ENCODE peak calls at places on chromosomes 4 and X, in seven cellular contexts. One of them, this sample, is unnamed.

GRCh38 chr4:16448240-16448639 is 222.0 kb upstream of the TAPT1 start:
- DNase-seq in adrenal gland: no peak
- DNase-seq in left ventricle myocardium inferior: no peak
- DNase-seq in nephron progenitor cell: no peak
- DNase-seq in GM12864: no peak
- DNase-seq in pancreas: peak
- DNase-seq in AG09319: no peak
- DNase-seq in this sample: no peak

GRCh38 chr4:76896731-76897521 is 1.0 kb downstream of the SOWAHB start:
- DNase-seq in pancreas: peak
- DNase-seq in GM12864: no peak
- DNase-seq in AG09319: no peak
- DNase-seq in nephron progenitor cell: peak
- DNase-seq in left ventricle myocardium inferior: peak
- DNase-seq in adrenal gland: peak
- DNase-seq in this sample: no peak

GRCh38 chr4:24914460-24914859 is 1.6 kb upstream of the CCDC149 start:
- DNase-seq in adrenal gland: no peak
- DNase-seq in left ventricle myocardium inferior: no peak
- DNase-seq in pancreas: no peak
- DNase-seq in nephron progenitor cell: no peak
- DNase-seq in AG09319: no peak
- DNase-seq in GM12864: no peak
- DNase-seq in this sample: no peak

GRCh38 chr4:122958505-122958904 is 36.1 kb upstream of the NUDT6 start:
- DNase-seq in AG09319: no peak
- DNase-seq in GM12864: no peak
- DNase-seq in left ventricle myocardium inferior: no peak
- DNase-seq in pancreas: no peak
- DNase-seq in nephron progenitor cell: no peak
- DNase-seq in adrenal gland: no peak
- DNase-seq in this sample: no peak

GRCh38 chrX:75547783-75548182 is 24.9 kb upstream of the ZDHHC15 start:
- DNase-seq in nephron progenitor cell: no peak
- DNase-seq in adrenal gland: peak
- DNase-seq in pancreas: peak
- DNase-seq in GM12864: no peak
- DNase-seq in left ventricle myocardium inferior: peak
- DNase-seq in AG09319: no peak
- DNase-seq in this sample: no peak

GRCh38 chrX:150767475-150768131 is 74.4 kb downstream of the MTMR1 start:
- DNase-seq in left ventricle myocardium inferior: no peak
- DNase-seq in AG09319: peak
- DNase-seq in adrenal gland: peak
- DNase-seq in GM12864: no peak
- DNase-seq in nephron progenitor cell: no peak
- DNase-seq in pancreas: no peak
- DNase-seq in this sample: peak

GRCh38 chr4:123325241-123325681 is 71.3 kb upstream of the SPRY1 start:
- DNase-seq in AG09319: no peak
- DNase-seq in pancreas: no peak
- DNase-seq in adrenal gland: no peak
- DNase-seq in left ventricle myocardium inferior: no peak
- DNase-seq in GM12864: peak
- DNase-seq in nephron progenitor cell: no peak
- DNase-seq in this sample: no peak

GRCh38 chrX:100410901-100411801 is 1.1 kb upstream of the PCDH19 start:
- DNase-seq in adrenal gland: no peak
- DNase-seq in nephron progenitor cell: peak
- DNase-seq in pancreas: no peak
- DNase-seq in left ventricle myocardium inferior: no peak
- DNase-seq in GM12864: no peak
- DNase-seq in AG09319: no peak
- DNase-seq in this sample: no peak

GRCh38 chr4:125198916-125199315 is 115.8 kb upstream of the FAT4 start:
- DNase-seq in nephron progenitor cell: no peak
- DNase-seq in adrenal gland: no peak
- DNase-seq in left ventricle myocardium inferior: no peak
- DNase-seq in GM12864: no peak
- DNase-seq in pancreas: no peak
- DNase-seq in AG09319: no peak
- DNase-seq in this sample: no peak

GRCh38 chr4:70359115-70359661 is 1.4 kb upstream of the SMR3A start:
- DNase-seq in left ventricle myocardium inferior: no peak
- DNase-seq in GM12864: no peak
- DNase-seq in AG09319: no peak
- DNase-seq in pancreas: no peak
- DNase-seq in nephron progenitor cell: no peak
- DNase-seq in adrenal gland: no peak
- DNase-seq in this sample: no peak

GRCh38 chr4:119865389-119865788 is 201.3 kb downstream of the MAD2L1 start:
- DNase-seq in adrenal gland: no peak
- DNase-seq in AG09319: no peak
- DNase-seq in GM12864: no peak
- DNase-seq in left ventricle myocardium inferior: no peak
- DNase-seq in nephron progenitor cell: no peak
- DNase-seq in pancreas: no peak
- DNase-seq in this sample: no peak

GRCh38 chrX:397575-397974 is 10.9 kb upstream of the PPP2R3B start:
- DNase-seq in adrenal gland: peak
- DNase-seq in left ventricle myocardium inferior: peak
- DNase-seq in pancreas: no peak
- DNase-seq in AG09319: peak
- DNase-seq in nephron progenitor cell: peak
- DNase-seq in GM12864: no peak
- DNase-seq in this sample: no peak

GRCh38 chr4:8441499-8442091 is 1.0 kb downstream of the TRMT44 start:
- DNase-seq in GM12864: no peak
- DNase-seq in left ventricle myocardium inferior: no peak
- DNase-seq in AG09319: no peak
- DNase-seq in adrenal gland: no peak
- DNase-seq in pancreas: no peak
- DNase-seq in nephron progenitor cell: no peak
- DNase-seq in this sample: no peak

GRCh38 chr4:8173641-8174242 is 15.1 kb upstream of the ABLIM2 start:
- DNase-seq in AG09319: no peak
- DNase-seq in left ventricle myocardium inferior: no peak
- DNase-seq in pancreas: no peak
- DNase-seq in adrenal gland: no peak
- DNase-seq in GM12864: no peak
- DNase-seq in nephron progenitor cell: peak
- DNase-seq in this sample: no peak

GRCh38 chr4:628821-629635 is 3.7 kb downstream of the PDE6B start:
- DNase-seq in pancreas: no peak
- DNase-seq in nephron progenitor cell: no peak
- DNase-seq in AG09319: no peak
- DNase-seq in adrenal gland: no peak
- DNase-seq in left ventricle myocardium inferior: no peak
- DNase-seq in GM12864: no peak
- DNase-seq in this sample: no peak

GRCh38 chr4:186700746-186701145 is 22.9 kb downstream of the FAT1 start:
- DNase-seq in left ventricle myocardium inferior: peak
- DNase-seq in adrenal gland: no peak
- DNase-seq in AG09319: no peak
- DNase-seq in GM12864: no peak
- DNase-seq in pancreas: no peak
- DNase-seq in nephron progenitor cell: peak
- DNase-seq in this sample: no peak

GRCh38 chr4:112520598-112521122 is 4.7 kb upstream of the NEUROG2 start:
- DNase-seq in left ventricle myocardium inferior: no peak
- DNase-seq in pancreas: no peak
- DNase-seq in GM12864: no peak
- DNase-seq in AG09319: no peak
- DNase-seq in adrenal gland: no peak
- DNase-seq in nephron progenitor cell: peak
- DNase-seq in this sample: no peak

GRCh38 chr4:118765399-118765798 is 70.5 kb downstream of the SEC24D start:
- DNase-seq in AG09319: peak
- DNase-seq in pancreas: no peak
- DNase-seq in left ventricle myocardium inferior: no peak
- DNase-seq in adrenal gland: no peak
- DNase-seq in GM12864: no peak
- DNase-seq in nephron progenitor cell: no peak
- DNase-seq in this sample: no peak

GRCh38 chr4:139876328-139876941 is 210.8 kb downstream of the MGST2 start:
- DNase-seq in left ventricle myocardium inferior: no peak
- DNase-seq in pancreas: no peak
- DNase-seq in GM12864: no peak
- DNase-seq in adrenal gland: no peak
- DNase-seq in AG09319: no peak
- DNase-seq in nephron progenitor cell: no peak
- DNase-seq in this sample: no peak

GRCh38 chr4:7698586-7698985 is 241.1 kb downstream of the AFAP1 start:
- DNase-seq in adrenal gland: no peak
- DNase-seq in GM12864: no peak
- DNase-seq in left ventricle myocardium inferior: no peak
- DNase-seq in nephron progenitor cell: peak
- DNase-seq in pancreas: no peak
- DNase-seq in AG09319: peak
- DNase-seq in this sample: no peak

GRCh38 chrX:54473993-54474859 is 21.8 kb downstream of the FGD1 start:
- DNase-seq in GM12864: no peak
- DNase-seq in AG09319: no peak
- DNase-seq in pancreas: no peak
- DNase-seq in adrenal gland: no peak
- DNase-seq in nephron progenitor cell: no peak
- DNase-seq in left ventricle myocardium inferior: no peak
- DNase-seq in this sample: no peak

GRCh38 chr4:70399319-70399718 is 1.6 kb downstream of the OPRPN start:
- DNase-seq in AG09319: no peak
- DNase-seq in nephron progenitor cell: no peak
- DNase-seq in adrenal gland: no peak
- DNase-seq in pancreas: no peak
- DNase-seq in GM12864: no peak
- DNase-seq in left ventricle myocardium inferior: no peak
- DNase-seq in this sample: no peak

GRCh38 chr4:38150766-38151165 is 190.6 kb downstream of the PTTG2 start:
- DNase-seq in nephron progenitor cell: no peak
- DNase-seq in pancreas: no peak
- DNase-seq in left ventricle myocardium inferior: no peak
- DNase-seq in AG09319: peak
- DNase-seq in GM12864: no peak
- DNase-seq in adrenal gland: no peak
- DNase-seq in this sample: no peak

GRCh38 chr4:23225564-23225963 is 532.8 kb downstream of the GBA3 start:
- DNase-seq in pancreas: no peak
- DNase-seq in left ventricle myocardium inferior: no peak
- DNase-seq in adrenal gland: no peak
- DNase-seq in GM12864: no peak
- DNase-seq in AG09319: no peak
- DNase-seq in nephron progenitor cell: no peak
- DNase-seq in this sample: no peak

GRCh38 chr4:23219779-23220408 is 527.2 kb downstream of the GBA3 start:
- DNase-seq in adrenal gland: no peak
- DNase-seq in GM12864: no peak
- DNase-seq in left ventricle myocardium inferior: no peak
- DNase-seq in pancreas: no peak
- DNase-seq in nephron progenitor cell: no peak
- DNase-seq in AG09319: no peak
- DNase-seq in this sample: no peak

DNA sequence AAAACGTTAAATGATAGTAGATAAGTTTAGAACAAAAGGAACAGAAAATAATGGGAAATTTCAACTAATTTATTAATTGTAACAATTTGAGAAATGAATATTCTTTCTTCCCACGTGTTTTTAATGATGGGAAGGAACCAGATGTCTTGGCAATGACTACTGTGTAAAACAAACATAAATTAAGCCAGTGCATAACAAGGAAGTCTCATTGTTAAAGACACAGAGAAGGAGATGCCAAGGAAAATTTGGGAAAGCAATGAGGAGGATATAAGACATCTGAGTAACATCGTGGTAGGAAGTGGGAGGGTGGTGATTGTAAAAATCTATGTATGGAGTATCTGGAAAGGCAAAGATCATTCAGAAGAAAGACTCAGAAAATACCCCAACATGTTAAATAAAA is 532.3 kb downstream of the GBA3 start:
- DNase-seq in left ventricle myocardium inferior: no peak
- DNase-seq in GM12864: no peak
- DNase-seq in adrenal gland: no peak
- DNase-seq in AG09319: no peak
- DNase-seq in pancreas: no peak
- DNase-seq in nephron progenitor cell: no peak
- DNase-seq in this sample: no peak
- TF ChIP-seq CTCF in left ventricle myocardium inferior: no peak
- TF ChIP-seq CTCF in GM12864: no peak
- TF ChIP-seq CTCF in adrenal gland: no peak
- TF ChIP-seq CTCF in AG09319: no peak
- TF ChIP-seq CTCF in pancreas: no peak
- TF ChIP-seq CTCF in nephron progenitor cell: no peak
- TF ChIP-seq CTCF in this sample: no peak

GRCh38 chr4:159608434-159608833 is 505.6 kb downstream of the RAPGEF2 start:
- DNase-seq in adrenal gland: no peak
- DNase-seq in left ventricle myocardium inferior: no peak
- DNase-seq in GM12864: no peak
- DNase-seq in pancreas: no peak
- DNase-seq in nephron progenitor cell: no peak
- DNase-seq in AG09319: no peak
- DNase-seq in this sample: no peak
- TF ChIP-seq CTCF in adrenal gland: no peak
- TF ChIP-seq CTCF in left ventricle myocardium inferior: no peak
- TF ChIP-seq CTCF in GM12864: no peak
- TF ChIP-seq CTCF in pancreas: no peak
- TF ChIP-seq CTCF in nephron progenitor cell: no peak
- TF ChIP-seq CTCF in AG09319: no peak
- TF ChIP-seq CTCF in this sample: no peak

GRCh38 chr4:168900080-168900479 is 110.0 kb downstream of the CBR4 start:
- DNase-seq in adrenal gland: no peak
- DNase-seq in AG09319: no peak
- DNase-seq in left ventricle myocardium inferior: peak
- DNase-seq in pancreas: no peak
- DNase-seq in nephron progenitor cell: no peak
- DNase-seq in GM12864: no peak
- DNase-seq in this sample: peak
- TF ChIP-seq CTCF in adrenal gland: no peak
- TF ChIP-seq CTCF in AG09319: no peak
- TF ChIP-seq CTCF in left ventricle myocardium inferior: no peak
- TF ChIP-seq CTCF in pancreas: no peak
- TF ChIP-seq CTCF in nephron progenitor cell: no peak
- TF ChIP-seq CTCF in GM12864: no peak
- TF ChIP-seq CTCF in this sample: no peak

GRCh38 chrX:154450312-154450711 is 6.4 kb downstream of the FAM50A start:
- DNase-seq in left ventricle myocardium inferior: no peak
- DNase-seq in GM12864: no peak
- DNase-seq in pancreas: no peak
- DNase-seq in adrenal gland: no peak
- DNase-seq in AG09319: no peak
- DNase-seq in nephron progenitor cell: no peak
- DNase-seq in this sample: no peak

GRCh38 chrX:154446430-154446829 is 2.5 kb downstream of the FAM50A start:
- DNase-seq in nephron progenitor cell: no peak
- DNase-seq in adrenal gland: no peak
- DNase-seq in AG09319: no peak
- DNase-seq in pancreas: no peak
- DNase-seq in left ventricle myocardium inferior: no peak
- DNase-seq in GM12864: no peak
- DNase-seq in this sample: no peak

GRCh38 chrX:154448484-154448883 is 4.5 kb downstream of the FAM50A start:
- DNase-seq in left ventricle myocardium inferior: no peak
- DNase-seq in AG09319: no peak
- DNase-seq in adrenal gland: no peak
- DNase-seq in nephron progenitor cell: no peak
- DNase-seq in GM12864: no peak
- DNase-seq in pancreas: no peak
- DNase-seq in this sample: no peak

GRCh38 chrX:154452823-154453222 is 5.3 kb upstream of the PLXNA3 start:
- DNase-seq in nephron progenitor cell: no peak
- DNase-seq in GM12864: no peak
- DNase-seq in left ventricle myocardium inferior: no peak
- DNase-seq in pancreas: no peak
- DNase-seq in AG09319: no peak
- DNase-seq in adrenal gland: no peak
- DNase-seq in this sample: no peak

GRCh38 chrX:154449618-154450017 is 5.7 kb downstream of the FAM50A start:
- DNase-seq in GM12864: no peak
- DNase-seq in nephron progenitor cell: no peak
- DNase-seq in left ventricle myocardium inferior: no peak
- DNase-seq in AG09319: no peak
- DNase-seq in pancreas: no peak
- DNase-seq in adrenal gland: no peak
- DNase-seq in this sample: no peak
- TF ChIP-seq CTCF in GM12864: no peak
- TF ChIP-seq CTCF in nephron progenitor cell: no peak
- TF ChIP-seq CTCF in left ventricle myocardium inferior: no peak
- TF ChIP-seq CTCF in AG09319: no peak
- TF ChIP-seq CTCF in pancreas: no peak
- TF ChIP-seq CTCF in adrenal gland: no peak
- TF ChIP-seq CTCF in this sample: no peak

This sample was measured in CD14-positive monocyte.